ENCODE peak calls at places on chromosomes 7 and 10, in six cellular contexts. One of them, this sample, is unnamed.
A peak's percentile ranks its signal among the peaks of the same experiment; 100 is the strongest.

GRCh38 chr7:45238806-45239205 is 81.2 kb downstream of the RAMP3 start:
- DNase-seq in MG63: no peak
- DNase-seq in adipocyte: no peak
- DNase-seq in fibroblast of lung: no peak
- DNase-seq in HCT116: no peak
- DNase-seq in brain microvascular endothelial cell: no peak
- DNase-seq in this sample: no peak

GRCh38 chr7:78127009-78127408 is 328.4 kb downstream of the PHTF2 start:
- DNase-seq in MG63: no peak
- DNase-seq in adipocyte: no peak
- DNase-seq in fibroblast of lung: no peak
- DNase-seq in HCT116: no peak
- DNase-seq in brain microvascular endothelial cell: no peak
- DNase-seq in this sample: no peak

GRCh38 chr10:101380353-101381017 is 26.5 kb downstream of the BTRC start:
- DNase-seq in MG63: no peak
- DNase-seq in adipocyte: no peak
- DNase-seq in fibroblast of lung: no peak
- DNase-seq in HCT116: no peak
- DNase-seq in brain microvascular endothelial cell: no peak
- DNase-seq in this sample: no peak

GRCh38 chr10:105017116-105017515 is 376.0 kb downstream of the SORCS3 start:
- DNase-seq in MG63: no peak
- DNase-seq in adipocyte: no peak
- DNase-seq in fibroblast of lung: peak; percentile 83
- DNase-seq in HCT116: no peak
- DNase-seq in brain microvascular endothelial cell: no peak
- DNase-seq in this sample: no peak

GRCh38 chr7:16795624-16796023 is 9.2 kb downstream of the AGR2 start:
- DNase-seq in MG63: no peak
- DNase-seq in adipocyte: no peak
- DNase-seq in fibroblast of lung: no peak
- DNase-seq in HCT116: no peak
- DNase-seq in brain microvascular endothelial cell: no peak
- DNase-seq in this sample: no peak

GRCh38 chr7:131103997-131104396 is 223.7 kb upstream of the MKLN1 start:
- DNase-seq in MG63: no peak
- DNase-seq in adipocyte: peak; percentile 67
- DNase-seq in fibroblast of lung: peak; percentile 91
- DNase-seq in HCT116: no peak
- DNase-seq in brain microvascular endothelial cell: peak; percentile 46
- DNase-seq in this sample: peak; percentile 84

GRCh38 chr7:157347217-157347904 is 10.6 kb downstream of the DNAJB6 start:
- DNase-seq in MG63: peak; percentile 80
- DNase-seq in adipocyte: peak; percentile 60
- DNase-seq in fibroblast of lung: peak; percentile 89
- DNase-seq in HCT116: peak; percentile 49
- DNase-seq in brain microvascular endothelial cell: peak; percentile 80
- DNase-seq in this sample: peak; percentile 85

GRCh38 chr7:130917669-130918128 is 183.7 kb upstream of the KLF14 start:
- DNase-seq in MG63: no peak
- DNase-seq in adipocyte: no peak
- DNase-seq in fibroblast of lung: peak; percentile 81
- DNase-seq in HCT116: no peak
- DNase-seq in brain microvascular endothelial cell: no peak
- DNase-seq in this sample: no peak

DNA sequence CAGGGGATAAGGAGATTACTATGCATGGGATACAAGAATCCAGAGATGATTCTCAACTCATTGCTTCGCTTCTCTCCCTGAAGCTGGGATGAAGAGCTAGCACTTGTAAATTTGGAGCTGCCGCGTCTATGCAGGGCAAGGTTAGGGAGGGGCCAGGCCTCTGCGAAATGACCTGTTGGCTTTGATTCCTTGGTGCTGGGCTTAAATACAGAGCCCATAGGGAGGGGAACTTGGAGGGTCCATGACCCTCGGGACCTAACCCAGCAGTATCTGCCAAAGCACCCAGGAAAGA is 673 bp upstream of the WNT2 start:
- DNase-seq in MG63: no peak
- DNase-seq in adipocyte: no peak
- DNase-seq in fibroblast of lung: no peak
- DNase-seq in HCT116: no peak
- DNase-seq in brain microvascular endothelial cell: peak; percentile 26
- DNase-seq in this sample: no peak
- H3K4me3 ChIP-seq in MG63: peak overlapping the region; percentile 35
- H3K4me3 ChIP-seq in adipocyte: peak overlapping the region; percentile 74
- H3K4me3 ChIP-seq in fibroblast of lung: peak overlapping the region; percentile 49
- H3K4me3 ChIP-seq in HCT116: no peak overlapping the region
- H3K4me3 ChIP-seq in brain microvascular endothelial cell: peak overlapping the region; percentile 61
- H3K4me3 ChIP-seq in this sample: peak overlapping the region; percentile 52

GRCh38 chr10:26483554-26483953 is 45.4 kb downstream of the APBB1IP start:
- DNase-seq in MG63: no peak
- DNase-seq in adipocyte: no peak
- DNase-seq in fibroblast of lung: peak; percentile 19
- DNase-seq in HCT116: no peak
- DNase-seq in brain microvascular endothelial cell: no peak
- DNase-seq in this sample: no peak

GRCh38 chr10:26481914-26482550 is 43.9 kb downstream of the APBB1IP start:
- DNase-seq in MG63: no peak
- DNase-seq in adipocyte: no peak
- DNase-seq in fibroblast of lung: no peak
- DNase-seq in HCT116: no peak
- DNase-seq in brain microvascular endothelial cell: no peak
- DNase-seq in this sample: no peak

GRCh38 chr10:26478061-26478460 is 39.9 kb downstream of the APBB1IP start:
- DNase-seq in MG63: no peak
- DNase-seq in adipocyte: no peak
- DNase-seq in fibroblast of lung: no peak
- DNase-seq in HCT116: no peak
- DNase-seq in brain microvascular endothelial cell: no peak
- DNase-seq in this sample: no peak

GRCh38 chr10:26480909-26481703 is 43.0 kb downstream of the APBB1IP start:
- DNase-seq in MG63: no peak
- DNase-seq in adipocyte: no peak
- DNase-seq in fibroblast of lung: no peak
- DNase-seq in HCT116: no peak
- DNase-seq in brain microvascular endothelial cell: no peak
- DNase-seq in this sample: no peak

DNA sequence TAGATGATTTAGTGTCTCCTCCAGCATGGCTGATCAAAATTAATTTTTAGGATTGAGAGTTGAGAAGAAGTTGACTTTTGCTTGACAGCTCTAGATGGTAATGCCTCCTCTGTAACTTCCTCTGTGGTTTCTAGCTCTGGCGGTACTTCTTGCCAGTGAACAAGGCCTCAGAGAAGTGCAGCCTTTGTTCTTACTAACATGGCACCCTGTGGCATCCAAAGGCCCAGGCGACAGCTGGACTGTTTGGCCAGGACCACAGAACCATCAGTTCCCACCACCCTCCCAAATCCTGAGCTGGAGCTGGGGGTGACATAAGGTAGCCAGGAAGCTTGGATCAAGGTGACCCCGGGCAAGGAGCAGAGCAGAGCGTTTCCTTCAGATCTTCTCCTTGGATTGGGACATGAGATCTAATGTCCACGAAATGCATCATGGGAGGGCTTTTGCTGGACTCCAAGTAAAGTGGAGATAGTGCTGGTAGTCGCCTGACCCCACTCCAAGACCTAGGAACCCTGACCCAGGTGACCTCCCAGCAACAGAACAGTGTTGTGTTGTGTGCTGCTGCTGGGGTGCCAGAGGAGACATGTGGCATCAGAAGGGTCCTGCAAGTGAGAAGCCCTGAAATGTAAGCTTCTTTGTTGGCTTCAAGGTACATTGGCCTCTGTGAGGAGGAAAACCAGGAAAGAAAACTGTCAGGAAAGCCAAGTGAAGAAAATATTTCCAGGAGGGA is 41.8 kb downstream of the APBB1IP start:
- DNase-seq in MG63: no peak
- DNase-seq in adipocyte: no peak
- DNase-seq in fibroblast of lung: no peak
- DNase-seq in HCT116: no peak
- DNase-seq in brain microvascular endothelial cell: no peak
- DNase-seq in this sample: no peak
- H3K4me3 ChIP-seq in MG63: no peak overlapping the region
- H3K4me3 ChIP-seq in adipocyte: no peak overlapping the region
- H3K4me3 ChIP-seq in fibroblast of lung: no peak overlapping the region
- H3K4me3 ChIP-seq in HCT116: no peak overlapping the region
- H3K4me3 ChIP-seq in brain microvascular endothelial cell: no peak overlapping the region
- H3K4me3 ChIP-seq in this sample: no peak overlapping the region

GRCh38 chr10:124695259-124695658 is 48.9 kb downstream of the FAM53B start:
- DNase-seq in MG63: no peak
- DNase-seq in adipocyte: no peak
- DNase-seq in fibroblast of lung: no peak
- DNase-seq in HCT116: no peak
- DNase-seq in brain microvascular endothelial cell: no peak
- DNase-seq in this sample: no peak

GRCh38 chr10:124697443-124697836 is 46.7 kb downstream of the FAM53B start:
- DNase-seq in MG63: no peak
- DNase-seq in adipocyte: no peak
- DNase-seq in fibroblast of lung: no peak
- DNase-seq in HCT116: no peak
- DNase-seq in brain microvascular endothelial cell: no peak
- DNase-seq in this sample: no peak

GRCh38 chr10:124697837-124698559 is 46.2 kb downstream of the FAM53B start:
- DNase-seq in MG63: no peak
- DNase-seq in adipocyte: no peak
- DNase-seq in fibroblast of lung: no peak
- DNase-seq in HCT116: no peak
- DNase-seq in brain microvascular endothelial cell: no peak
- DNase-seq in this sample: no peak

GRCh38 chr10:124694467-124695195 is 49.5 kb downstream of the FAM53B start:
- DNase-seq in MG63: no peak
- DNase-seq in adipocyte: no peak
- DNase-seq in fibroblast of lung: no peak
- DNase-seq in HCT116: no peak
- DNase-seq in brain microvascular endothelial cell: no peak
- DNase-seq in this sample: no peak

DNA sequence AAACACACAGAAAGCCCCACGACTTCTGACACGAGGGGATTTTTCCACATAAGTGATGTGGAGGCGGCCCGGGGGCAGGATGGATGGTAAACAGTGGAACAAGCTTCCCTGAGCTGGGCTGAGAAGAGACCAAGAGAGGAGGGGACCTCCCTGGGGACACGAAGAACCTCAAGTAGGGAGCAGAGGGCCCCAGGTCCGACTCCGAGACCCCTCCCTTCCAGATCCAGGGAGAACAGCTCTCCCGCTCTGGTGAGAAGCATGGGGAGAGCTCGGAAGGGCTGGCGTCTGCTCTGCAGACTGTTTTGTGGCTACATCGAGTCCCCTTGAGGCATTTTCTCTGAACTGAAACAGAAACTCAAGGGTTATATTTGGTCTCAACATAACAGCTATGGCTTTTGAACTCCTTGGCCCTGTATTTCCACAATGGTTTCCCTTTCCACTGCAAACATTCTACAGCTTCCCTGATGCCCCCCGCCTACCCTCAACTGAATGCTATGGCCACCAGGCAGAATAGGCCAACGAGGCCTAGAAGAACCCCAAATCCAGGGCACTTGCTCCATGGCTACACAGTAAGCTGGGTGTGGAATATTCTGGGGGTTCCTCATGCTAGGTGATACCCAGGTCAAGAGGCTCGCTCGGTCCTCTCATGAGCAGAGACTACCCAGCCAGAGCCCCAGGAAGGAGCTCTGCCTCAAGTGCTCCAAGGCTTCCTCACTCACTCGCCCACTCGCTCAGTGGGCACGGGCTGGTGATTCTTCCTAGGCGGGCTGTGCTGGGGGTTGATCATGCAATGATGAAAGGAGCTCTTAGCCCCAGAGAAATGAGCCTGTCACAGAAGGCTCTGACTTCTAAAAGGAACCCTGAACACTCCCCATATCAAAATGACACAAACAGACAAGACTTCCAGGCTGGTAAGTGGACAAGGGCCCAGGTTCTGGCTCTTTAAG is 47.5 kb downstream of the FAM53B start:
- DNase-seq in MG63: no peak
- DNase-seq in adipocyte: no peak
- DNase-seq in fibroblast of lung: no peak
- DNase-seq in HCT116: no peak
- DNase-seq in brain microvascular endothelial cell: no peak
- DNase-seq in this sample: no peak
- H3K4me3 ChIP-seq in MG63: no peak overlapping the region
- H3K4me3 ChIP-seq in adipocyte: no peak overlapping the region
- H3K4me3 ChIP-seq in fibroblast of lung: no peak overlapping the region
- H3K4me3 ChIP-seq in HCT116: no peak overlapping the region
- H3K4me3 ChIP-seq in brain microvascular endothelial cell: no peak overlapping the region
- H3K4me3 ChIP-seq in this sample: no peak overlapping the region

GRCh38 chr10:125151170-125151823 is 9.1 kb downstream of the CTBP2 start:
- DNase-seq in MG63: no peak
- DNase-seq in adipocyte: no peak
- DNase-seq in fibroblast of lung: no peak
- DNase-seq in HCT116: no peak
- DNase-seq in brain microvascular endothelial cell: no peak
- DNase-seq in this sample: no peak

GRCh38 chr10:125152646-125153368 is 7.6 kb downstream of the CTBP2 start:
- DNase-seq in MG63: no peak
- DNase-seq in adipocyte: peak; percentile 50
- DNase-seq in fibroblast of lung: peak; percentile 39
- DNase-seq in HCT116: no peak
- DNase-seq in brain microvascular endothelial cell: no peak
- DNase-seq in this sample: peak; percentile 40

GRCh38 chr10:125153693-125154490 is 6.5 kb downstream of the CTBP2 start:
- DNase-seq in MG63: no peak
- DNase-seq in adipocyte: peak; percentile 61
- DNase-seq in fibroblast of lung: peak; percentile 64
- DNase-seq in HCT116: no peak
- DNase-seq in brain microvascular endothelial cell: no peak
- DNase-seq in this sample: no peak

GRCh38 chr10:125154529-125154928 is 5.8 kb downstream of the CTBP2 start:
- DNase-seq in MG63: no peak
- DNase-seq in adipocyte: peak; percentile 48
- DNase-seq in fibroblast of lung: no peak
- DNase-seq in HCT116: no peak
- DNase-seq in brain microvascular endothelial cell: no peak
- DNase-seq in this sample: no peak

DNA sequence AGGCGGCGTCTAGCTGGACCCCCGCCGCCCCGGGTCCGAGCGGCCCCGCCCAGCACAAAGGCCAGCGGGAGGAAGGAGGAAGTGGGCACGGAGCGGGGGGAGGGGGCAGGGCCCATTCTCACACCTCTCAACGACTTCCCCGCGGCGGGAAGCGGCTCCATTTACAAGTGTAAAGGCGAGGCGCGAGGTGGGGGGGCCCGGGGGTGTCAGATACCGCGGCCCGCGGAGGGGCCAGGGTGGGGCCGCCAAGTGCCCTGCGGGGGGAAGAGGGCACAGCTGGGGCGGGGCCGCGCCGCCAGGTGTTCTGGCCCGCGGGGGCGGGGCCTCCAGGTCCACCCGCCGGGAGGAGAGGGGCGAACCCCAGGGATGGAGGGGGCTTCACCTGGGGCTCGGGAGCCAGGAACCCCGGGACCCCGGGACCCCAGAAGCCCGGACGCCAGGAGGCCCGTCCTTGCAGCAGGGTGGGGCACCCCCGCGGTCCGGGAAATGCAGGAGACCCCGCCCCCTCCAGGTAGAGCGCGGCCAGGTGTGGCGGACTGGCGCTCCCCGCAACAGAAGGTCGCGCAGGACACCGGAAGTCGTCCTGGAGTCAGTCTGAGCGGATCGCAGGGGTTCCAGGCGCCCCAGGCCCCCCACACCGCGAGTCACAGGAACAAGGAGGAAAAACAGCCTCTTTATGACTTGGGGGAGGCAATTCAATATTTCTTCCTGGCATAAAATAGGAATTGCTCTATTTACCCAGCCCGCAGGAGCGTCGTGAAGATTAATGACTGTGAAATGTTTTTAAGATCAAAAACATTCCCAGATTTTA is 8.3 kb downstream of the CTBP2 start:
- DNase-seq in MG63: no peak
- DNase-seq in adipocyte: no peak
- DNase-seq in fibroblast of lung: no peak
- DNase-seq in HCT116: no peak
- DNase-seq in brain microvascular endothelial cell: no peak
- DNase-seq in this sample: no peak
- H3K4me3 ChIP-seq in MG63: no peak overlapping the region
- H3K4me3 ChIP-seq in adipocyte: no peak overlapping the region
- H3K4me3 ChIP-seq in fibroblast of lung: no peak overlapping the region
- H3K4me3 ChIP-seq in HCT116: peak overlapping the region; percentile 10
- H3K4me3 ChIP-seq in brain microvascular endothelial cell: no peak overlapping the region
- H3K4me3 ChIP-seq in this sample: no peak overlapping the region